ENCODE peak calls at places on chromosomes 4 and X, in ten cellular contexts. S is MG63; Z is NCI-H1436; H is kidney epithelial cell; X is memory B cell; W is kidney; V is left cardiac atrium; G is RPMI8226; B is activated T-cell treated with anti-CD3 and anti-CD28 coated beads, Interleukin-2, amount 50 U/mL, for 4 hours; K is astrocyte. I is an unnamed sample.

GRCh38 chr4:169225058-169225751 is 45.6 kb downstream of the SH3RF1 start:
- DNase-seq in S (no peak), Z (no peak), H (peak; percentile 88), X (no peak), W (no peak), V (no peak), G (peak; percentile 2), B (no peak), K (peak; percentile 98), I (no peak)

GRCh38 chr4:67437974-67438713 is 107.2 kb downstream of the CENPC start:
- DNase-seq in S (no peak), Z (no peak), H (no peak), X (no peak), W (no peak), V (no peak), G (no peak), B (no peak), K (peak; percentile 39), I (no peak)

GRCh38 chr4:174111350-174111888 is 172.0 kb downstream of the FBXO8 start:
- DNase-seq in S (no peak), Z (no peak), H (no peak), X (no peak), W (no peak), V (no peak), G (no peak), B (no peak), K (no peak), I (no peak)

GRCh38 chr4:89254847-89255246 is 52.8 kb downstream of the GPRIN3 start:
- DNase-seq in S (no peak), Z (no peak), H (no peak), X (peak; percentile 34), W (peak; percentile 43), V (no peak), G (peak; percentile 54), B (peak; percentile 37), K (no peak), I (peak; percentile 46)

GRCh38 chrX:115968436-115969252 is 201.9 kb upstream of the AGTR2 start:
- DNase-seq in S (peak; percentile 46), Z (peak; percentile 41), H (peak; percentile 12), X (no peak), W (peak; percentile 74), V (peak; percentile 71), G (peak; percentile 11), B (no peak), K (peak; percentile 8), I (peak; percentile 69)

GRCh38 chr4:24160358-24160757 is 270.5 kb upstream of the PPARGC1A start:
- DNase-seq in S (no peak), Z (no peak), H (peak; percentile 16), X (no peak), W (no peak), V (no peak), G (no peak), B (no peak), K (peak; percentile 14), I (no peak)

GRCh38 chrX:47634871-47635575 is 5.3 kb upstream of the CFP start:
- DNase-seq in S (no peak), Z (no peak), H (no peak), X (no peak), W (no peak), V (no peak), G (no peak), B (no peak), K (no peak), I (no peak)

GRCh38 chr4:5962416-5962815 is 55.8 kb downstream of the C4orf50 start:
- DNase-seq in S (no peak), Z (no peak), H (no peak), X (no peak), W (no peak), V (no peak), G (no peak), B (no peak), K (no peak), I (peak; percentile 6)

GRCh38 chr4:13461511-13461910 is 22.6 kb downstream of the RAB28 start:
- DNase-seq in S (no peak), Z (no peak), H (no peak), X (no peak), W (no peak), V (no peak), G (no peak), B (no peak), K (peak; percentile 34), I (no peak)

GRCh38 chr4:146334862-146335449 is 120.6 kb downstream of the REELD1 start:
- DNase-seq in S (peak; percentile 14), Z (no peak), H (no peak), X (no peak), W (no peak), V (no peak), G (no peak), B (no peak), K (no peak), I (no peak)

GRCh38 chr4:15106417-15106816 is 104.1 kb downstream of the CPEB2 start:
- DNase-seq in S (no peak), Z (no peak), H (no peak), X (no peak), W (no peak), V (no peak), G (no peak), B (no peak), K (no peak), I (no peak)

GRCh38 chrX:38939067-38939466 is 137.8 kb downstream of the MID1IP1 start:
- DNase-seq in S (peak; percentile 4), Z (no peak), H (no peak), X (no peak), W (no peak), V (no peak), G (no peak), B (no peak), K (peak; percentile 60), I (no peak)

GRCh38 chrX:72461766-72462165 is 110.9 kb downstream of the HDAC8 start:
- DNase-seq in S (no peak), Z (no peak), H (no peak), X (no peak), W (no peak), V (no peak), G (no peak), B (no peak), K (peak; percentile 5), I (peak; percentile 11)

GRCh38 chr4:165489786-165490185 is 111.0 kb downstream of the CPE start:
- DNase-seq in S (peak; percentile 4), Z (peak; percentile 25), H (no peak), X (no peak), W (no peak), V (no peak), G (no peak), B (no peak), K (peak; percentile 10), I (no peak)

GRCh38 chr4:6472387-6473263 is at the start of gene PPP2R2C:
- DNase-seq in S (no peak), Z (no peak), H (no peak), X (no peak), W (no peak), V (no peak), G (peak; percentile 28), B (no peak), K (no peak), I (no peak)

GRCh38 chr4:182925298-182925738 is 8.1 kb upstream of the DCTD start:
- DNase-seq in S (peak; percentile 48), Z (peak; percentile 60), H (peak; percentile 37), X (peak; percentile 65), W (peak; percentile 89), V (peak; percentile 41), G (peak; percentile 80), B (peak; percentile 55), K (peak; percentile 75), I (peak; percentile 85)

GRCh38 chr4:105895324-105895608 is at the start of gene NPNT:
- DNase-seq in S (peak; percentile 2), Z (peak; percentile 70), H (no peak), X (no peak), W (peak; percentile 80), V (peak; percentile 24), G (peak; percentile 7), B (no peak), K (no peak), I (no peak)

GRCh38 chrX:68703369-68703768 is 55.9 kb downstream of the STARD8 start:
- DNase-seq in S (no peak), Z (no peak), H (no peak), X (no peak), W (no peak), V (peak; percentile 64), G (no peak), B (no peak), K (no peak), I (no peak)

GRCh38 chr4:35461931-35462659 is 782.2 kb downstream of the ARAP2 start:
- DNase-seq in S (no peak), Z (no peak), H (no peak), X (no peak), W (peak; percentile 26), V (no peak), G (peak; percentile 33), B (no peak), K (no peak), I (no peak)

GRCh38 chr4:39464886-39465501 is 6.1 kb downstream of the LIAS start:
- DNase-seq in S (no peak), Z (no peak), H (no peak), X (no peak), W (no peak), V (no peak), G (peak; percentile 10), B (no peak), K (peak; percentile 81), I (no peak)

GRCh38 chr4:167119392-167119791 is 114.9 kb downstream of the SPOCK3 start:
- DNase-seq in S (no peak), Z (no peak), H (no peak), X (no peak), W (no peak), V (no peak), G (no peak), B (no peak), K (no peak), I (no peak)

GRCh38 chr4:15805583-15806517 is 27.7 kb downstream of the CD38 start:
- DNase-seq in S (no peak), Z (peak; percentile 34), H (peak; percentile 26), X (peak; percentile 14), W (no peak), V (no peak), G (peak; percentile 61), B (peak; percentile 25), K (peak; percentile 38), I (peak; percentile 63)

GRCh38 chr4:95268819-95269565 is 279.8 kb downstream of the UNC5C start:
- DNase-seq in S (no peak), Z (no peak), H (no peak), X (no peak), W (peak; percentile 29), V (no peak), G (no peak), B (no peak), K (peak; percentile 31), I (no peak)